ENCODE peak calls at places on chromosomes 2 and 18, in nine cellular contexts. X is Panc1, W is SK-N-SH, J is GM10248, E is kidney epithelial cell, U is lower lobe of right lung, Z is HCT116, D is progenitor cell of endocrine pancreas, C is GM12864. I is an unnamed sample.

GRCh38 chr2:102112692-102113665 is 29.6 kb upstream of the IL1R1 start:
- DNase-seq in C (no peak), Z (no peak), J (no peak), E (no peak), U (no peak), D (no peak), W (no peak), X (no peak), I (no peak)

GRCh38 chr2:191272064-191272463 is 26.9 kb downstream of the MYO1B start:
- DNase-seq in W (no peak), X (no peak), Z (no peak), U (no peak), J (no peak), E (no peak), C (no peak), D (no peak), I (no peak)

GRCh38 chr2:108998911-108999310 is 9.9 kb upstream of the EDAR start:
- DNase-seq in U (no peak), D (no peak), J (no peak), W (no peak), E (no peak), X (no peak), Z (no peak), C (no peak), I (no peak)

GRCh38 chr2:68336192-68336591 is 16.4 kb upstream of the CNRIP1 start:
- DNase-seq in J (no peak), C (no peak), X (no peak), E (peak), W (no peak), U (no peak), Z (peak), D (no peak), I (no peak)

GRCh38 chr2:101337877-101338276 is 29.4 kb upstream of the RNF149 start:
- DNase-seq in C (no peak), U (no peak), Z (no peak), E (no peak), J (no peak), W (no peak), X (no peak), D (no peak), I (no peak)

GRCh38 chr2:173075781-173076556 is at the start of gene MAP3K20:
- DNase-seq in C (peak), Z (no peak), W (peak), E (no peak), U (peak), X (no peak), J (peak), D (peak), I (peak)

GRCh38 chr2:174023591-174024523 is 58.7 kb upstream of the SP3 start:
- DNase-seq in X (no peak), E (peak), J (peak), Z (peak), C (no peak), U (peak), D (no peak), W (peak), I (no peak)

GRCh38 chr2:96203130-96204028 is 5.2 kb downstream of the STARD7 start:
- DNase-seq in W (no peak), E (no peak), D (no peak), U (no peak), X (no peak), C (no peak), J (peak), Z (no peak), I (peak)

GRCh38 chr2:241771286-241772062 is 5.1 kb upstream of the GAL3ST2 start:
- DNase-seq in U (peak), D (no peak), X (no peak), C (no peak), Z (no peak), E (no peak), J (no peak), W (peak), I (peak)

GRCh38 chr2:10935953-10936942 is 24.5 kb downstream of the KCNF1 start:
- DNase-seq in E (peak), W (no peak), X (peak), U (no peak), J (no peak), D (no peak), Z (peak), C (no peak), I (no peak)

GRCh38 chr2:29262681-29263260 is 147.6 kb downstream of the CLIP4 start:
- DNase-seq in C (no peak), W (peak), X (no peak), J (no peak), E (no peak), D (no peak), U (no peak), Z (no peak), I (no peak)

GRCh38 chr2:118913131-118913804 is 28.7 kb upstream of the MARCO start:
- DNase-seq in E (no peak), C (no peak), D (no peak), W (no peak), Z (no peak), X (no peak), J (no peak), U (no peak), I (no peak)

GRCh38 chr2:75607988-75608683 is 38.4 kb upstream of the MRPL19 start:
- DNase-seq in X (no peak), E (no peak), U (no peak), D (no peak), C (no peak), J (no peak), Z (no peak), W (no peak), I (no peak)

GRCh38 chr2:146665801-146666200 is 1179.0 kb upstream of the ACVR2A start:
- DNase-seq in U (no peak), E (no peak), X (no peak), D (no peak), Z (no peak), W (no peak), J (no peak), C (no peak), I (no peak)

GRCh38 chr18:40215981-40216380 is 1739.1 kb upstream of the PIK3C3 start:
- DNase-seq in E (no peak), Z (no peak), C (no peak), J (no peak), D (no peak), W (no peak), X (no peak), U (no peak), I (no peak)

GRCh38 chr18:31634331-31634713 is 42.6 kb downstream of the TTR start:
- DNase-seq in D (no peak), U (no peak), C (peak), W (no peak), X (no peak), J (peak), Z (no peak), E (no peak), I (peak)

GRCh38 chr2:128309341-128310093 is 9.2 kb downstream of the HS6ST1 start:
- DNase-seq in W (peak), D (no peak), Z (no peak), E (no peak), C (no peak), J (no peak), X (no peak), U (peak), I (no peak)

GRCh38 chr18:49924293-49924983 is 111.1 kb upstream of the ACAA2 start:
- DNase-seq in C (no peak), X (no peak), D (no peak), E (no peak), Z (no peak), W (no peak), J (no peak), U (no peak), I (no peak)

GRCh38 chr2:182763311-182763912 is 47.4 kb downstream of the DNAJC10 start:
- DNase-seq in W (peak), X (no peak), C (no peak), D (peak), J (no peak), Z (peak), E (no peak), U (no peak), I (peak)

GRCh38 chr2:216159161-216159560 is 50.0 kb downstream of the XRCC5 start:
- DNase-seq in C (no peak), X (no peak), J (no peak), Z (no peak), W (no peak), D (no peak), E (no peak), U (no peak), I (no peak)

GRCh38 chr2:10454505-10454904 is 6.4 kb upstream of the ODC1 start:
- DNase-seq in J (no peak), U (no peak), X (no peak), W (peak), Z (no peak), E (no peak), C (no peak), D (no peak), I (no peak)

GRCh38 chr18:42365550-42365949 is 410.5 kb downstream of the PIK3C3 start:
- DNase-seq in W (no peak), D (no peak), X (no peak), U (no peak), Z (no peak), E (no peak), C (no peak), J (no peak), I (no peak)

GRCh38 chr2:158539176-158539895 is 82.6 kb downstream of the PKP4 start:
- DNase-seq in U (no peak), X (peak), Z (peak), W (no peak), J (no peak), C (no peak), E (peak), D (no peak), I (no peak)

GRCh38 chr2:9610781-9611548 is 19.8 kb downstream of the YWHAQ start:
- DNase-seq in D (no peak), E (no peak), C (no peak), U (no peak), J (no peak), X (no peak), Z (no peak), W (no peak), I (no peak)

GRCh38 chr2:9247177-9247576 is 40.6 kb downstream of the ASAP2 start:
- DNase-seq in X (no peak), J (no peak), W (peak), C (no peak), Z (no peak), E (no peak), U (no peak), D (no peak), I (no peak)

GRCh38 chr2:151627368-151627767 is 106.9 kb downstream of the NEB start:
- DNase-seq in D (no peak), C (no peak), E (no peak), U (no peak), Z (no peak), W (no peak), J (no peak), X (no peak), I (no peak)

GRCh38 chr18:22191986-22192385 is 22.6 kb downstream of the GATA6 start:
- DNase-seq in D (no peak), C (no peak), J (no peak), Z (no peak), U (no peak), X (no peak), W (no peak), E (no peak), I (no peak)

GRCh38 chr2:237091779-237092436 is 6.2 kb downstream of the COPS8 start:
- DNase-seq in W (no peak), J (no peak), D (no peak), U (no peak), C (no peak), X (no peak), E (no peak), Z (no peak), I (no peak)

GRCh38 chr2:190912731-190913130 is 32.1 kb downstream of the GLS start:
- DNase-seq in Z (no peak), W (no peak), J (no peak), E (no peak), U (no peak), X (no peak), C (no peak), D (no peak), I (no peak)

GRCh38 chr18:79400091-79400590 is 4.4 kb downstream of the NFATC1 start:
- DNase-seq in E (no peak), U (peak), X (no peak), C (no peak), J (peak), D (no peak), W (no peak), Z (no peak), I (peak)

GRCh38 chr18:63237486-63237885 is 82.1 kb downstream of the BCL2 start:
- DNase-seq in U (no peak), C (no peak), W (no peak), D (no peak), E (no peak), Z (no peak), J (no peak), X (no peak), I (no peak)

GRCh38 chr2:26861610-26862224 is 13.8 kb downstream of the DPYSL5 start:
- DNase-seq in W (no peak), D (no peak), Z (no peak), U (no peak), X (no peak), E (no peak), C (no peak), J (no peak), I (no peak)

GRCh38 chr2:112480540-112481049 is 1.4 kb upstream of the TTL start:
- DNase-seq in C (no peak), X (no peak), D (no peak), E (no peak), Z (no peak), W (peak), J (peak), U (no peak), I (peak)

GRCh38 chr2:142472382-142472781 is 341.6 kb upstream of the LRP1B start:
- DNase-seq in C (no peak), W (no peak), U (no peak), J (no peak), E (no peak), Z (no peak), X (no peak), D (no peak), I (no peak)

GRCh38 chr2:56127013-56127772 is 56.6 kb upstream of the CCDC85A start:
- DNase-seq in E (no peak), X (no peak), D (no peak), J (no peak), W (peak), Z (no peak), C (no peak), U (no peak), I (no peak)

GRCh38 chr2:29110916-29111315 is 4.3 kb upstream of the CLIP4 start:
- DNase-seq in E (no peak), X (no peak), Z (no peak), W (no peak), D (no peak), U (no peak), C (peak), J (peak), I (peak)

GRCh38 chr18:58570360-58571064 is 58.4 kb downstream of the ALPK2 start:
- DNase-seq in W (no peak), X (no peak), D (no peak), U (no peak), J (no peak), E (no peak), Z (no peak), C (no peak), I (no peak)

GRCh38 chr18:73479472-73479871 is 611.7 kb upstream of the NETO1 start:
- DNase-seq in U (no peak), W (no peak), J (no peak), C (no peak), E (no peak), X (no peak), Z (no peak), D (no peak), I (no peak)

GRCh38 chr18:36692331-36692730 is 136.5 kb downstream of the TPGS2 start:
- DNase-seq in X (no peak), Z (no peak), E (no peak), W (peak), D (no peak), C (no peak), J (no peak), U (no peak), I (no peak)

GRCh38 chr2:238973038-238973772 is 125.3 kb downstream of the TWIST2 start:
- DNase-seq in E (no peak), C (no peak), W (no peak), J (peak), Z (no peak), X (no peak), U (no peak), D (no peak), I (no peak)

GRCh38 chr2:238975408-238975807 is 127.5 kb downstream of the TWIST2 start:
- DNase-seq in W (no peak), X (no peak), D (no peak), E (no peak), U (no peak), C (no peak), Z (no peak), J (no peak), I (no peak)

GRCh38 chr2:238972146-238972445 is 124.2 kb downstream of the TWIST2 start:
- DNase-seq in Z (no peak), E (no peak), C (no peak), J (no peak), W (no peak), X (no peak), D (no peak), U (no peak), I (no peak)

GRCh38 chr2:238974061-238974460 is 126.2 kb downstream of the TWIST2 start:
- DNase-seq in E (no peak), X (no peak), C (no peak), J (no peak), Z (no peak), D (no peak), U (no peak), W (no peak), I (no peak)

GRCh38 chr2:238974510-238975166 is 126.8 kb downstream of the TWIST2 start:
- DNase-seq in X (peak), Z (peak), E (peak), W (no peak), D (no peak), U (no peak), C (no peak), J (no peak), I (no peak)
- TF ChIP-seq CTCF in X (peak), Z (no peak), E (peak), W (peak), D (no peak), U (no peak), C (no peak), J (no peak), I (no peak)

GRCh38 chr2:43798300-43798699 is 24.5 kb downstream of the DYNC2LI1 start:
- DNase-seq in J (no peak), Z (no peak), W (no peak), C (no peak), E (no peak), U (no peak), D (no peak), X (no peak), I (no peak)
- TF ChIP-seq CTCF in J (no peak), Z (peak), W (peak), C (peak), E (peak), U (no peak), D (peak), X (peak), I (no peak)

GRCh38 chr2:1590611-1591460 is 153.5 kb downstream of the PXDN start:
- DNase-seq in W (peak), E (no peak), D (no peak), C (no peak), X (no peak), Z (no peak), J (no peak), U (peak), I (no peak)

GRCh38 chr2:1591461-1591770 is 152.9 kb downstream of the PXDN start:
- DNase-seq in Z (no peak), E (no peak), U (no peak), X (no peak), J (no peak), C (no peak), D (no peak), W (no peak), I (no peak)

GRCh38 chr2:1593371-1594205 is 150.7 kb downstream of the PXDN start:
- DNase-seq in J (no peak), W (peak), X (peak), U (peak), E (peak), D (no peak), Z (peak), C (no peak), I (no peak)

GRCh38 chr2:1594281-1595171 is 149.8 kb downstream of the PXDN start:
- DNase-seq in C (no peak), X (no peak), E (no peak), W (no peak), Z (no peak), U (peak), J (no peak), D (no peak), I (no peak)

DNA sequence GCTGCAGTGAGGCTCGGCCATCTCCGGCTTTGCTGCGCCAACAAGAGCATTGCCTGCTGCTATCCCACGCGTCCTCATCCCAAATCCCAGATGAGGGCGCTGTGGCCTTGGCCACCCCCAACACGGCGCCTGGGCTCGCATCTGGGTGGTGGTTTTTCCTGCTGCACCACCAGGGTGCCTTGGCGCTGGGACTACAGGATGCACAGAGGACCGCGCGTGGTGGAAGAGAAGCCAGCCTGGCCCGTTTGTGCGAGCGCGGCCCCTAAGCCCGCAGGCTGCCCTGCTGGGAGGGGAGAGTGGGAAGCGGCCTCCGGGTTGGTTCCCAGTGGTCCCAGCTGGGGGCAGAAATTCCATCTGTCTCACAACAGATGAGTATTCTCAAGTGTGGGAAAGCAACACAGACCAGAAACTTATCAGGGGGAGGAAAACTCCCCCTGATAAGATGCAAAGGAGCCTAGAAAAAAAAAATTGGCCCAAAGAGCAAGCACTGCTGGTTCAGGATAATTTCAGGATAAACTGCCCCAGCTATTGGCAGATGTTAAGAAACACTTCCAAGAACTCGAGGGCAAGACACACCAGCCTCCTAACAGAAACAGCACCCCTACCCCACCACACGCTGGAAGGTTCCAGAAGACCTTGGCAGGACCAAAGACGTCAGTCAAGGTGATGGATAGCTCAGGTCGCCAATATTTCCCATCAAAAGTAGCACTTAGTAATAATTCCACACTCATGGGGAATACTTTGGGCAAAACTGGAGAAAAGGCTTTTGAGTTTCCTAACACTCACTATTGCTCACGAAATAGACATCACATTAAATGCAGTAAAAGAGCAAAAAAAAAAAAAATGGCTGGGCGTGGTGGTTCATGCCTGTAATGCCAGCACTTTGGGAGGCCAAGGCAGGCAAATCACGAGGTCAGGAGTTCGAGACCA is 152.1 kb downstream of the PXDN start:
- DNase-seq in J (no peak), Z (peak), X (no peak), C (no peak), U (peak), E (peak), D (peak), W (peak), I (no peak)
- TF ChIP-seq CTCF in J (no peak), Z (peak), X (peak), C (no peak), U (peak), E (peak), D (peak), W (peak), I (no peak)

DNA sequence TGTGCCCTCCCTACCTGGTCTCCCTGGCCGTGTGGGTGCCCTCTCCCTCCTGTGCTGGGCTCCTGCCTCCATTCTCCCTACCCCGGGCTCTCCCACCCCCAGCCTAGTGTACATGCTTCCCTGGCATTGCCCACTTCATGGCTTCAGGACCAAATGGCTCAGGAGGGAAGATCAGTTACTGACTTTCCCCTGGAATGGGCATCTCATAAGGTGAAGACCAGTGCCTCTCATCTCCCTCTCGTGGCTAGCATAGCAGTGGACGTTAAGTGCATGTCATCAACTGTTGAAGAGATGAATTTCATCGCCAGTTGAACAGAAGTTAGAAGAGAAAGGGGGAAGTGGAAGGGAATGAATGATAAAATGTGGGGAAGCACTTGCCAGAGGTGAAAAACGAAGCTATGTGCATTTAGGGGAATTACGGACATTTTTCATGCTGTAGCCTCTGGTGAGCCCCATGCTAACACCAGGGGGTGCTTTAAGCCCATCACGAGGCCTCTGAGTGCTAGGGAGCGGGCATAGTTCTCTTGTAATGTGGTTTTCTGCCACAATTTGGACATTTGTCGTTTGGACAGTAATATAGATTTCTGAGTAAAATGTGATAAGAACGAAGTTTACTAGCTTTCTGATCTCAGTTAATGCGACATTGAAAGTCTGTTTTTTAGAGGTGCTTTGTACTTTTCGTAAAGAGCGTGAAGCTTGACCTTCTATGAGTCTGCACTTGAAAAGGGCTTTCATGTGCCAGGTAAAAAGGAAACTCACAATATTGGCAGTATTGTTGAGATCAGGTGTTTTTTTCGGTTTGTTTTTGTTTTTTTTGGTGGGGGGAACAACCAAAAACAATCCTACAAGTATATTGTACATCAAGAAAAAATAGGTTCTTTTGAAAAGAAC is 50.4 kb downstream of the TRAF3IP1 start:
- DNase-seq in D (peak), E (no peak), U (peak), Z (peak), W (peak), X (peak), C (no peak), J (peak), I (peak)
- TF ChIP-seq CTCF in D (peak), E (peak), U (peak), Z (peak), W (peak), X (peak), C (peak), J (peak), I (peak)

I was measured in GM20000.